ENCODE peak calls at places on chromosome 13, in five cellular contexts. N is endothelial cell of umbilical vein, O is transverse colon, W is Peyer's patch, P is esophagus muscularis mucosa. M is an unnamed sample. For H3K9me3, the result is how much of the 10 kb centered on the place peaks cover.

GRCh38 chr13:81745391-81745790 is 1404.5 kb upstream of the SPRY2 start:
- DNase-seq in N (no peak), O (no peak), W (no peak), P (no peak), M (no peak)

GRCh38 chr13:42355118-42355840 is 83.3 kb downstream of the AKAP11 start:
- DNase-seq in N (no peak), O (no peak), W (no peak), P (peak), M (no peak)

GRCh38 chr13:74562381-74562780 is 428.2 kb upstream of the KLF12 start:
- DNase-seq in N (no peak), O (no peak), W (no peak), P (no peak), M (no peak)

GRCh38 chr13:99086869-99087129 is 108.9 kb upstream of the DOCK9 start:
- DNase-seq in N (peak), O (peak), W (peak), P (no peak), M (peak)

GRCh38 chr13:30466358-30466714 is 600 bp upstream of the HMGB1 start:
- DNase-seq in N (no peak), O (no peak), W (no peak), P (no peak), M (no peak)

GRCh38 chr13:67369895-67370660 is 139.9 kb upstream of the PCDH9 start:
- DNase-seq in N (no peak), O (no peak), W (no peak), P (no peak), M (no peak)

GRCh38 chr13:33202644-33203169 is 82.8 kb downstream of the STARD13 start:
- DNase-seq in N (no peak), O (no peak), W (no peak), P (no peak), M (no peak)

GRCh38 chr13:28528848-28529247 is 33.9 kb upstream of the FLT1 start:
- DNase-seq in N (peak), O (no peak), W (no peak), P (no peak), M (no peak)

GRCh38 chr13:48415516-48415915 is 2.6 kb upstream of the LPAR6 start:
- DNase-seq in N (no peak), O (no peak), W (no peak), P (no peak), M (no peak)

GRCh38 chr13:108031859-108032258 is 183.5 kb downstream of the LIG4 start:
- DNase-seq in N (no peak), O (no peak), W (no peak), P (no peak), M (no peak)

GRCh38 chr13:38429916-38430315 is 80.3 kb downstream of the UFM1 start:
- DNase-seq in N (no peak), O (no peak), W (no peak), P (no peak), M (no peak)

GRCh38 chr13:29859971-29860370 is 9.6 kb upstream of the UBL3 start:
- DNase-seq in N (no peak), O (no peak), W (no peak), P (no peak), M (no peak)

GRCh38 chr13:93227280-93227905 is 786 bp downstream of the GPC6 start:
- DNase-seq in N (no peak), O (peak), W (no peak), P (no peak), M (no peak)

GRCh38 chr13:26280295-26280694 is 26.4 kb downstream of the CDK8 start:
- DNase-seq in N (no peak), O (no peak), W (no peak), P (no peak), M (no peak)

GRCh38 chr13:44257806-44258205 is 115.8 kb upstream of the SERP2 start:
- DNase-seq in N (no peak), O (no peak), W (no peak), P (no peak), M (no peak)

GRCh38 chr13:112177459-112177858 is 110.5 kb downstream of the SOX1 start:
- DNase-seq in N (no peak), O (no peak), W (no peak), P (no peak), M (no peak)

GRCh38 chr13:38758278-38758677 is 71.4 kb downstream of the FREM2 start:
- DNase-seq in N (no peak), O (no peak), W (no peak), P (no peak), M (no peak)

GRCh38 chr13:113115363-113116205 is 7.0 kb upstream of the F10 start:
- DNase-seq in N (no peak), O (no peak), W (no peak), P (no peak), M (no peak)

GRCh38 chr13:30222253-30222652 is 85.1 kb downstream of the KATNAL1 start:
- DNase-seq in N (no peak), O (no peak), W (no peak), P (no peak), M (no peak)

GRCh38 chr13:78323040-78323439 is 280.3 kb downstream of the POU4F1 start:
- DNase-seq in N (no peak), O (no peak), W (no peak), P (no peak), M (no peak)

GRCh38 chr13:41455725-41456419 is 1.5 kb upstream of the RGCC start:
- DNase-seq in N (no peak), O (no peak), W (no peak), P (no peak), M (no peak)

GRCh38 chr13:100176781-100177389 is 88.0 kb downstream of the PCCA start:
- DNase-seq in N (peak), O (no peak), W (no peak), P (no peak), M (no peak)

GRCh38 chr13:32135655-32136054 is 104.1 kb downstream of the FRY start:
- DNase-seq in N (no peak), O (no peak), W (no peak), P (no peak), M (no peak)

GRCh38 chr13:21047087-21047486 is 14.3 kb downstream of the LATS2 start:
- DNase-seq in N (no peak), O (no peak), W (no peak), P (no peak), M (no peak)

GRCh38 chr13:44884076-44884729 is 105.1 kb downstream of the NUFIP1 start:
- DNase-seq in N (peak), O (no peak), W (no peak), P (no peak), M (no peak)

GRCh38 chr13:66543780-66544179 is 686.4 kb downstream of the PCDH9 start:
- DNase-seq in N (no peak), O (no peak), W (no peak), P (no peak), M (no peak)

GRCh38 chr13:25836709-25837316 is 215.0 kb downstream of the SHISA2 start:
- DNase-seq in N (no peak), O (no peak), W (no peak), P (no peak), M (no peak)

GRCh38 chr13:99884913-99885312 is 86.7 kb downstream of the ZIC5 start:
- DNase-seq in N (no peak), O (no peak), W (no peak), P (no peak), M (no peak)

GRCh38 chr13:43316997-43317396 is 293.6 kb downstream of the DNAJC15 start:
- DNase-seq in N (peak), O (no peak), W (no peak), P (no peak), M (no peak)

GRCh38 chr13:110306960-110307696 is at the start of the genes COL4A1 and COL4A2:
- DNase-seq in N (peak), O (peak), W (peak), P (no peak), M (peak)
- TF ChIP-seq POLR2A in N (peak), O (peak), W (peak), P (peak), M (peak)

GRCh38 chr13:19157461-19157860 is 24.2 kb downstream of the TUBA3C start:
- DNase-seq in N (no peak), O (no peak), W (no peak), P (no peak), M (no peak)
- H3K9me3 ChIP-seq in N (under half), O (under half), W (under half), P (under half), M (under half)

GRCh38 chr13:84983321-84983720 is 815.9 kb downstream of the SLITRK6 start:
- DNase-seq in N (no peak), O (no peak), W (no peak), P (no peak), M (no peak)
- TF ChIP-seq POLR2A in N (no peak), O (no peak), W (no peak), P (no peak), M (no peak)

GRCh38 chr13:83941669-83942335 is 59.5 kb upstream of the SLITRK1 start:
- DNase-seq in N (no peak), O (no peak), W (no peak), P (no peak), M (no peak)
- H3K9me3 ChIP-seq in N (under half), O (under half), W (under half), P (under half), M (under half)

M was measured in thyroid gland.